ENCODE peak calls at places on chromosomes 11 and 22, in four cellular contexts. R is activated naive CD8-positive, alpha-beta T cell treated with anti-CD3 and anti-CD28 coated beads for 36 hours; Z is colonic mucosa; A is activated T-helper 1 cell treated with anti-CD3 and anti-CD28 coated beads, Interleukin-12 subunit alpha, Interleukin-12 subunit beta, Interleukin-2, Interleukin-4 antibody, amounts not matched to agents 30 ng/mL and 10 ng/mL and 1 ng/mL, durations not matched to agents 14 hours and 24 hours and 36 hours. P is an unnamed sample.

GRCh38 chr11:73622920-73623593 is 23.3 kb upstream of the PLEKHB1 start:
- DNase-seq in R (no peak), Z (no peak), A (no peak), P (no peak)

GRCh38 chr22:35258144-35258988 is 1.1 kb downstream of the HMGXB4 start:
- DNase-seq in R (no peak), Z (peak; percentile 36), A (no peak), P (no peak)

GRCh38 chr11:62865641-62866040 is 15.1 kb upstream of the SLC3A2 start:
- DNase-seq in R (no peak), Z (no peak), A (no peak), P (no peak)

GRCh38 chr22:25759825-25760231 is 17.8 kb downstream of the MYO18B start:
- DNase-seq in R (no peak), Z (no peak), A (no peak), P (no peak)

GRCh38 chr22:29975494-29975893 is 92.5 kb downstream of the MTMR3 start:
- DNase-seq in R (no peak), Z (no peak), A (no peak), P (no peak)

GRCh38 chr11:45593992-45594391 is 71.4 kb downstream of the CHST1 start:
- DNase-seq in R (no peak), Z (no peak), A (no peak), P (no peak)

GRCh38 chr22:25953276-25953675 is 211.3 kb downstream of the MYO18B start:
- DNase-seq in R (no peak), Z (no peak), A (no peak), P (no peak)

GRCh38 chr22:42683599-42684283 is 34.5 kb upstream of the CYB5R3 start:
- DNase-seq in R (no peak), Z (no peak), A (no peak), P (no peak)

GRCh38 chr11:78259777-78260470 is 71.2 kb downstream of the USP35 start:
- DNase-seq in R (no peak), Z (no peak), A (no peak), P (no peak)

GRCh38 chr22:39241632-39242388 is 3.0 kb downstream of the PDGFB start:
- DNase-seq in R (peak; percentile 28), Z (no peak), A (no peak), P (no peak)

GRCh38 chr11:5808500-5809121 is at the start of gene OR52N2:
- DNase-seq in R (peak; percentile 53), Z (peak; percentile 75), A (peak; percentile 56), P (peak; percentile 77)

GRCh38 chr22:23225724-23226496 is 45.6 kb downstream of the BCR start:
- DNase-seq in R (no peak), Z (peak; percentile 83), A (no peak), P (no peak)

GRCh38 chr11:92225206-92225562 is 566 bp downstream of the FAT3 start:
- DNase-seq in R (no peak), Z (no peak), A (no peak), P (no peak)

GRCh38 chr11:32571039-32571438 is 12.6 kb upstream of the EIF3M start:
- DNase-seq in R (no peak), Z (no peak), A (no peak), P (no peak)

GRCh38 chr11:62737196-62737595 is 8.9 kb downstream of the TTC9C start:
- DNase-seq in R (no peak), Z (no peak), A (no peak), P (no peak)

GRCh38 chr11:12209096-12209495 is 98.7 kb downstream of the MICAL2 start:
- DNase-seq in R (no peak), Z (no peak), A (no peak), P (no peak)

GRCh38 chr11:119599864-119600593 is 129.0 kb downstream of the NECTIN1 start:
- DNase-seq in R (no peak), Z (no peak), A (no peak), P (no peak)

GRCh38 chr22:35559354-35560005 is 18.8 kb downstream of the RASD2 start:
- DNase-seq in R (no peak), Z (no peak), A (no peak), P (no peak)

GRCh38 chr11:67505605-67506396 is 638 bp upstream of the PITPNM1 start:
- DNase-seq in R (peak; percentile 94), Z (peak; percentile 95), A (peak; percentile 81), P (peak; percentile 95)

GRCh38 chr11:47215366-47215925 is 672 bp downstream of the DDB2 start:
- DNase-seq in R (no peak), Z (peak; percentile 68), A (no peak), P (no peak)

GRCh38 chr11:110298298-110298765 is 1.9 kb upstream of the RDX start:
- DNase-seq in R (no peak), Z (no peak), A (no peak), P (no peak)

GRCh38 chr11:106391771-106392412 is 314.4 kb downstream of the AASDHPPT start:
- DNase-seq in R (no peak), Z (no peak), A (no peak), P (no peak)

GRCh38 chr11:5504403-5504891 is 5.3 kb downstream of the UBQLN3 start:
- DNase-seq in R (no peak), Z (no peak), A (no peak), P (no peak)

GRCh38 chr11:28110108-28110838 is 2.1 kb downstream of the METTL15 start:
- DNase-seq in R (peak; percentile 47), Z (peak; percentile 82), A (peak; percentile 46), P (peak; percentile 73)

GRCh38 chr11:79366218-79366617 is 74.6 kb downstream of the TENM4 start:
- DNase-seq in R (no peak), Z (no peak), A (no peak), P (no peak)

GRCh38 chr22:44032126-44032730 is 8.1 kb downstream of the PARVB start:
- DNase-seq in R (no peak), Z (no peak), A (no peak), P (no peak)

GRCh38 chr11:2791139-2791520 is 91.3 kb upstream of the KCNQ1OT1 start:
- DNase-seq in R (no peak), Z (no peak), A (no peak), P (no peak)

GRCh38 chr11:13277719-13278619 is at the start of gene BMAL1:
- DNase-seq in R (peak; percentile 60), Z (peak; percentile 76), A (peak; percentile 48), P (peak; percentile 73)

GRCh38 chr11:2445948-2446551 is 1.2 kb downstream of the KCNQ1 start:
- DNase-seq in R (peak; percentile 29), Z (peak; percentile 55), A (no peak), P (no peak)

GRCh38 chr11:67649634-67650540 is 643 bp downstream of the ACY3 start:
- DNase-seq in R (no peak), Z (peak; percentile 56), A (no peak), P (no peak)

GRCh38 chr11:48093795-48094642 is 113.7 kb downstream of the PTPRJ start:
- DNase-seq in R (no peak), Z (peak; percentile 42), A (no peak), P (peak; percentile 83)

GRCh38 chr11:105226062-105226461 is 86.5 kb upstream of the CARD18 start:
- DNase-seq in R (no peak), Z (no peak), A (no peak), P (no peak)

GRCh38 chr11:116580828-116581227 is 192.0 kb downstream of the BUD13 start:
- DNase-seq in R (no peak), Z (no peak), A (no peak), P (no peak)

GRCh38 chr11:34266987-34267386 is 90.8 kb downstream of the ABTB2 start:
- DNase-seq in R (no peak), Z (no peak), A (no peak), P (peak; percentile 57)

GRCh38 chr22:25404923-25405853 is 159.3 kb upstream of the GRK3 start:
- DNase-seq in R (peak; percentile 77), Z (peak; percentile 83), A (peak; percentile 73), P (peak; percentile 85)